ENCODE peak calls at places on chromosomes 1 and 21, in five cellular contexts. W is A549, Q is body of pancreas, K is tibial nerve, Y is IMR-90. M is an unnamed sample.

GRCh38 chr1:66374561-66375111 is 159.3 kb upstream of the SGIP1 start:
- DNase-seq in W (no peak), Q (no peak), K (no peak), Y (peak; percentile 95), M (no peak)

GRCh38 chr1:8456306-8456912 is 138.5 kb downstream of the SLC45A1 start:
- DNase-seq in W (no peak), Q (no peak), K (no peak), Y (peak; percentile 82), M (no peak)

GRCh38 chr1:31712625-31713024 is 8.8 kb upstream of the COL16A1 start:
- DNase-seq in W (peak; percentile 49), Q (no peak), K (peak; percentile 58), Y (peak; percentile 86), M (no peak)

GRCh38 chr1:197690074-197690473 is 85.2 kb downstream of the DENND1B start:
- DNase-seq in W (no peak), Q (no peak), K (no peak), Y (no peak), M (no peak)

GRCh38 chr1:110668523-110668922 is 6.2 kb downstream of the KCNA3 start:
- DNase-seq in W (no peak), Q (no peak), K (no peak), Y (no peak), M (no peak)

GRCh38 chr1:31591425-31592093 is 15.2 kb downstream of the TINAGL1 start:
- DNase-seq in W (peak; percentile 43), Q (no peak), K (no peak), Y (no peak), M (no peak)

GRCh38 chr1:43034778-43035177 is 76.1 kb upstream of the SLC2A1 start:
- DNase-seq in W (no peak), Q (no peak), K (no peak), Y (no peak), M (no peak)

GRCh38 chr1:212328248-212328647 is 43.0 kb downstream of the PPP2R5A start:
- DNase-seq in W (no peak), Q (no peak), K (no peak), Y (peak; percentile 45), M (no peak)

GRCh38 chr1:67257173-67257535 is 50.5 kb upstream of the IL12RB2 start:
- DNase-seq in W (no peak), Q (no peak), K (no peak), Y (no peak), M (no peak)

GRCh38 chr1:19405761-19406481 is 79.4 kb downstream of the CAPZB start:
- DNase-seq in W (no peak), Q (no peak), K (no peak), Y (peak; percentile 27), M (no peak)

GRCh38 chr1:64743954-64744491 is 852 bp upstream of the RAVER2 start:
- DNase-seq in W (no peak), Q (peak; percentile 10), K (no peak), Y (no peak), M (no peak)

GRCh38 chr1:226638001-226638601 is 89.5 kb downstream of the STUM start:
- DNase-seq in W (no peak), Q (no peak), K (no peak), Y (no peak), M (no peak)

GRCh38 chr1:168945870-168946269 is 160.6 kb upstream of the ATP1B1 start:
- DNase-seq in W (no peak), Q (peak; percentile 78), K (peak; percentile 12), Y (no peak), M (peak; percentile 66)

GRCh38 chr21:37073417-37074194 is 552 bp downstream of the TTC3 start:
- DNase-seq in W (peak; percentile 14), Q (peak; percentile 67), K (peak; percentile 41), Y (peak; percentile 67), M (peak; percentile 74)

GRCh38 chr1:53270873-53271272 is 32.6 kb upstream of the MAGOH start:
- DNase-seq in W (no peak), Q (no peak), K (no peak), Y (no peak), M (no peak)

GRCh38 chr1:175274368-175274767 is 81.8 kb upstream of the KIAA0040 start:
- DNase-seq in W (no peak), Q (no peak), K (no peak), Y (no peak), M (no peak)

GRCh38 chr1:93200714-93201113 is 20.2 kb downstream of the CCDC18 start:
- DNase-seq in W (no peak), Q (no peak), K (no peak), Y (no peak), M (no peak)
- H3K4me3 ChIP-seq in W (no peak overlapping the region), Q (no peak overlapping the region), K (no peak overlapping the region), Y (no peak overlapping the region), M (no peak overlapping the region)

GRCh38 chr1:36864182-36865079 is 169.9 kb downstream of the GRIK3 start:
- DNase-seq in W (no peak), Q (no peak), K (no peak), Y (no peak), M (no peak)
- TF ChIP-seq CTCF in W (no peak), Q (no peak), K (peak; percentile 25), Y (no peak), M (peak; percentile 22)

GRCh38 chr1:152888126-152888525 is 10.0 kb downstream of the SMCP start:
- DNase-seq in W (no peak), Q (no peak), K (no peak), Y (no peak), M (no peak)

GRCh38 chr1:152884506-152884905 is 6.4 kb downstream of the SMCP start:
- DNase-seq in W (no peak), Q (no peak), K (no peak), Y (no peak), M (no peak)

GRCh38 chr1:152884966-152885624 is 7.0 kb downstream of the SMCP start:
- DNase-seq in W (no peak), Q (no peak), K (no peak), Y (no peak), M (no peak)

GRCh38 chr1:152886090-152886489 is 8.0 kb downstream of the SMCP start:
- DNase-seq in W (no peak), Q (no peak), K (no peak), Y (no peak), M (no peak)

DNA sequence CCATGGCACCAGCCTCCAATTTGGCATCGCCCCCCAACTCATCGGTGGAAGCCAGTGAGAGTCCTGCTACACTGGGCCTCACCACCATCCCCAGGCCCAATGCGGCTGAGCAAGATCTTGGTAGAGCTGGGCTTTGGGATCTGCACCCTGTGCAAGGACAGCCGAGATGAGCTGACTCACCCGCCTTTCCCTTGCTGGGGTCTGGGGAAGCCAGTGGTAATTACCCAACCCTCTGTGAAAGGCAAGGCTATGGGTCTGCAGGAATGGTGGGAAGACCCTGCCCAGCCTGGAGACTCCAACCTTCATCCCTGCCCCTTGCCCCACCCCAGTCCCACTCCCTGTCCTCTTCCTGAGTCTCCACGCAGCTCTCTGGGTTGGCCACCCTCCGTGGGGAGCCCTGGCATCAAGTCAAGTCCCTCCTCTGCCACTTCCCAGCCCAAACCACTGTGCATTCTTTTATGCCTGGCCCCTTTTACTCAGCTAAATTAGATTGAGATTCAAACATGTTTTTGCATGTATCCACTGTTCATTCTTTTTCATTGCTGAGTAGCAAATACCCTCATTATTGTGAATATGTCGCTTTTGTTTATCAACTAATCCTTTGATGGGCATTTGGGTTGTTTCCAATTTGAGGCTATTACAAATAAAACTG is 8.8 kb downstream of the SMCP start:
- DNase-seq in W (no peak), Q (no peak), K (no peak), Y (no peak), M (no peak)
- TF ChIP-seq POLR2A in W (no peak), Q (no peak), K (no peak), Y (no peak), M (no peak)

GRCh38 chr1:1617925-1618324 is 2.6 kb downstream of the MIB2 start:
- DNase-seq in W (no peak), Q (no peak), K (no peak), Y (no peak), M (no peak)

GRCh38 chr1:1618396-1619068 is 3.2 kb downstream of the MIB2 start:
- DNase-seq in W (no peak), Q (no peak), K (no peak), Y (no peak), M (no peak)

GRCh38 chr1:1616045-1616821 is 933 bp downstream of the MIB2 start:
- DNase-seq in W (no peak), Q (peak; percentile 63), K (no peak), Y (peak; percentile 37), M (peak; percentile 67)

GRCh38 chr1:1616838-1617237 is 1.5 kb downstream of the MIB2 start:
- DNase-seq in W (no peak), Q (no peak), K (no peak), Y (no peak), M (no peak)

GRCh38 chr1:1617516-1617915 is 2.2 kb downstream of the MIB2 start:
- DNase-seq in W (no peak), Q (no peak), K (no peak), Y (no peak), M (peak; percentile 33)
- H3K4me3 ChIP-seq in W (no peak overlapping the region), Q (no peak overlapping the region), K (no peak overlapping the region), Y (no peak overlapping the region), M (no peak overlapping the region)

GRCh38 chr1:236365999-236366570 is 28.0 kb upstream of the EDARADD start:
- DNase-seq in W (no peak), Q (peak; percentile 20), K (no peak), Y (no peak), M (no peak)

GRCh38 chr1:236370397-236370796 is 23.7 kb upstream of the EDARADD start:
- DNase-seq in W (no peak), Q (no peak), K (no peak), Y (no peak), M (no peak)

GRCh38 chr1:236371083-236371482 is 23.0 kb upstream of the EDARADD start:
- DNase-seq in W (no peak), Q (no peak), K (no peak), Y (no peak), M (no peak)
- TF ChIP-seq CTCF in W (no peak), Q (no peak), K (no peak), Y (no peak), M (no peak)

M was measured in right lobe of liver.